ENCODE peak calls at places on chromosomes 3 and 15, in eight cellular contexts. One of them, this sample, is unnamed. For H3K36me3, the result is how much of the 10 kb centered on the place peaks cover.

GRCh38 chr3:12187448-12188327 is 29.0 kb upstream of the TIMP4 start:
- DNase-seq in HCT116: no peak
- DNase-seq in cardiac muscle cell: peak
- DNase-seq in GM23338: no peak
- DNase-seq in neuronal stem cell: no peak
- DNase-seq in breast epithelium: no peak
- DNase-seq in PC-3: peak
- DNase-seq in sigmoid colon: no peak
- DNase-seq in this sample: no peak

GRCh38 chr3:120683671-120684301 is 1.7 kb upstream of the HGD start:
- DNase-seq in HCT116: no peak
- DNase-seq in cardiac muscle cell: no peak
- DNase-seq in GM23338: no peak
- DNase-seq in neuronal stem cell: no peak
- DNase-seq in breast epithelium: no peak
- DNase-seq in PC-3: peak
- DNase-seq in sigmoid colon: no peak
- DNase-seq in this sample: no peak

GRCh38 chr3:187737401-187738088 is 7.7 kb downstream of the BCL6 start:
- DNase-seq in HCT116: no peak
- DNase-seq in cardiac muscle cell: peak
- DNase-seq in GM23338: peak
- DNase-seq in neuronal stem cell: no peak
- DNase-seq in breast epithelium: peak
- DNase-seq in PC-3: peak
- DNase-seq in sigmoid colon: peak
- DNase-seq in this sample: peak

GRCh38 chr3:129315386-129315991 is 36.8 kb downstream of the HMCES start:
- DNase-seq in HCT116: no peak
- DNase-seq in cardiac muscle cell: peak
- DNase-seq in GM23338: peak
- DNase-seq in neuronal stem cell: no peak
- DNase-seq in breast epithelium: peak
- DNase-seq in PC-3: peak
- DNase-seq in sigmoid colon: peak
- DNase-seq in this sample: no peak

GRCh38 chr3:154235330-154235729 is 89.0 kb downstream of the DHX36 start:
- DNase-seq in HCT116: no peak
- DNase-seq in cardiac muscle cell: no peak
- DNase-seq in GM23338: no peak
- DNase-seq in neuronal stem cell: no peak
- DNase-seq in breast epithelium: no peak
- DNase-seq in PC-3: peak
- DNase-seq in sigmoid colon: no peak
- DNase-seq in this sample: no peak

GRCh38 chr15:40118473-40118872 is 9.8 kb upstream of the BMF start:
- DNase-seq in HCT116: no peak
- DNase-seq in cardiac muscle cell: peak
- DNase-seq in GM23338: no peak
- DNase-seq in neuronal stem cell: no peak
- DNase-seq in breast epithelium: no peak
- DNase-seq in PC-3: peak
- DNase-seq in sigmoid colon: no peak
- DNase-seq in this sample: no peak

GRCh38 chr15:51731549-51732267 is 5.7 kb downstream of the LYSMD2 start:
- DNase-seq in HCT116: no peak
- DNase-seq in cardiac muscle cell: peak
- DNase-seq in GM23338: peak
- DNase-seq in neuronal stem cell: no peak
- DNase-seq in breast epithelium: no peak
- DNase-seq in PC-3: no peak
- DNase-seq in sigmoid colon: no peak
- DNase-seq in this sample: no peak

GRCh38 chr3:194132465-194133358 is 3.2 kb upstream of the HES1 start:
- DNase-seq in HCT116: no peak
- DNase-seq in cardiac muscle cell: peak
- DNase-seq in GM23338: peak
- DNase-seq in neuronal stem cell: no peak
- DNase-seq in breast epithelium: peak
- DNase-seq in PC-3: peak
- DNase-seq in sigmoid colon: peak
- DNase-seq in this sample: no peak

GRCh38 chr15:74130089-74130848 is at the start of gene ISLR2:
- DNase-seq in HCT116: no peak
- DNase-seq in cardiac muscle cell: peak
- DNase-seq in GM23338: peak
- DNase-seq in neuronal stem cell: no peak
- DNase-seq in breast epithelium: no peak
- DNase-seq in PC-3: no peak
- DNase-seq in sigmoid colon: no peak
- DNase-seq in this sample: no peak

GRCh38 chr3:14788644-14789043 is 30.1 kb upstream of the FGD5 start:
- DNase-seq in HCT116: no peak
- DNase-seq in cardiac muscle cell: no peak
- DNase-seq in GM23338: no peak
- DNase-seq in neuronal stem cell: no peak
- DNase-seq in breast epithelium: no peak
- DNase-seq in PC-3: no peak
- DNase-seq in sigmoid colon: peak
- DNase-seq in this sample: peak

GRCh38 chr3:66748175-66748876 is 247.5 kb upstream of the LRIG1 start:
- DNase-seq in HCT116: no peak
- DNase-seq in cardiac muscle cell: no peak
- DNase-seq in GM23338: no peak
- DNase-seq in neuronal stem cell: no peak
- DNase-seq in breast epithelium: no peak
- DNase-seq in PC-3: no peak
- DNase-seq in sigmoid colon: no peak
- DNase-seq in this sample: no peak

GRCh38 chr3:177679568-177680441 is 482.5 kb upstream of the TBL1XR1 start:
- DNase-seq in HCT116: no peak
- DNase-seq in cardiac muscle cell: peak
- DNase-seq in GM23338: no peak
- DNase-seq in neuronal stem cell: no peak
- DNase-seq in breast epithelium: no peak
- DNase-seq in PC-3: no peak
- DNase-seq in sigmoid colon: no peak
- DNase-seq in this sample: no peak

GRCh38 chr3:139540686-139541085 is 1.1 kb upstream of the RBP1 start:
- DNase-seq in HCT116: no peak
- DNase-seq in cardiac muscle cell: no peak
- DNase-seq in GM23338: no peak
- DNase-seq in neuronal stem cell: no peak
- DNase-seq in breast epithelium: no peak
- DNase-seq in PC-3: no peak
- DNase-seq in sigmoid colon: no peak
- DNase-seq in this sample: no peak

GRCh38 chr3:122416966-122417365 is 1.1 kb upstream of the WDR5B start:
- DNase-seq in HCT116: no peak
- DNase-seq in cardiac muscle cell: no peak
- DNase-seq in GM23338: no peak
- DNase-seq in neuronal stem cell: no peak
- DNase-seq in breast epithelium: no peak
- DNase-seq in PC-3: no peak
- DNase-seq in sigmoid colon: no peak
- DNase-seq in this sample: no peak

GRCh38 chr3:112056451-112056929 is 22.0 kb downstream of the TMPRSS7 start:
- DNase-seq in HCT116: no peak
- DNase-seq in cardiac muscle cell: peak
- DNase-seq in GM23338: no peak
- DNase-seq in neuronal stem cell: no peak
- DNase-seq in breast epithelium: no peak
- DNase-seq in PC-3: peak
- DNase-seq in sigmoid colon: no peak
- DNase-seq in this sample: no peak

GRCh38 chr15:81184188-81184587 is 12.5 kb upstream of the IL16 start:
- DNase-seq in HCT116: no peak
- DNase-seq in cardiac muscle cell: no peak
- DNase-seq in GM23338: no peak
- DNase-seq in neuronal stem cell: no peak
- DNase-seq in breast epithelium: no peak
- DNase-seq in PC-3: no peak
- DNase-seq in sigmoid colon: peak
- DNase-seq in this sample: no peak

GRCh38 chr15:23686466-23687142 is 501 bp downstream of the NDN start:
- DNase-seq in HCT116: no peak
- DNase-seq in cardiac muscle cell: peak
- DNase-seq in GM23338: peak
- DNase-seq in neuronal stem cell: no peak
- DNase-seq in breast epithelium: no peak
- DNase-seq in PC-3: no peak
- DNase-seq in sigmoid colon: no peak
- DNase-seq in this sample: no peak

GRCh38 chr3:11465744-11466611 is 177.7 kb downstream of the VGLL4 start:
- DNase-seq in HCT116: no peak
- DNase-seq in cardiac muscle cell: peak
- DNase-seq in GM23338: no peak
- DNase-seq in neuronal stem cell: no peak
- DNase-seq in breast epithelium: no peak
- DNase-seq in PC-3: no peak
- DNase-seq in sigmoid colon: peak
- DNase-seq in this sample: no peak

GRCh38 chr3:9072667-9073009 is 109.4 kb upstream of the RAD18 start:
- DNase-seq in HCT116: no peak
- DNase-seq in cardiac muscle cell: no peak
- DNase-seq in GM23338: no peak
- DNase-seq in neuronal stem cell: no peak
- DNase-seq in breast epithelium: no peak
- DNase-seq in PC-3: no peak
- DNase-seq in sigmoid colon: no peak
- DNase-seq in this sample: no peak

GRCh38 chr3:34106879-34107278 is 308.4 kb downstream of the PDCD6IP start:
- DNase-seq in HCT116: peak
- DNase-seq in cardiac muscle cell: peak
- DNase-seq in GM23338: peak
- DNase-seq in neuronal stem cell: peak
- DNase-seq in breast epithelium: no peak
- DNase-seq in PC-3: peak
- DNase-seq in sigmoid colon: no peak
- DNase-seq in this sample: no peak

GRCh38 chr3:58163234-58163633 is 47.5 kb downstream of the DNASE1L3 start:
- DNase-seq in HCT116: no peak
- DNase-seq in cardiac muscle cell: peak
- DNase-seq in GM23338: no peak
- DNase-seq in neuronal stem cell: no peak
- DNase-seq in breast epithelium: no peak
- DNase-seq in PC-3: no peak
- DNase-seq in sigmoid colon: no peak
- DNase-seq in this sample: no peak

GRCh38 chr3:184169896-184170875 is 4.5 kb upstream of the AP2M1 start:
- DNase-seq in HCT116: no peak
- DNase-seq in cardiac muscle cell: no peak
- DNase-seq in GM23338: peak
- DNase-seq in neuronal stem cell: no peak
- DNase-seq in breast epithelium: no peak
- DNase-seq in PC-3: no peak
- DNase-seq in sigmoid colon: no peak
- DNase-seq in this sample: no peak
- H3K36me3 ChIP-seq in HCT116: under half
- H3K36me3 ChIP-seq in cardiac muscle cell: under half
- H3K36me3 ChIP-seq in GM23338: under half
- H3K36me3 ChIP-seq in neuronal stem cell: half or more
- H3K36me3 ChIP-seq in breast epithelium: under half
- H3K36me3 ChIP-seq in PC-3: under half
- H3K36me3 ChIP-seq in sigmoid colon: under half
- H3K36me3 ChIP-seq in this sample: under half

DNA sequence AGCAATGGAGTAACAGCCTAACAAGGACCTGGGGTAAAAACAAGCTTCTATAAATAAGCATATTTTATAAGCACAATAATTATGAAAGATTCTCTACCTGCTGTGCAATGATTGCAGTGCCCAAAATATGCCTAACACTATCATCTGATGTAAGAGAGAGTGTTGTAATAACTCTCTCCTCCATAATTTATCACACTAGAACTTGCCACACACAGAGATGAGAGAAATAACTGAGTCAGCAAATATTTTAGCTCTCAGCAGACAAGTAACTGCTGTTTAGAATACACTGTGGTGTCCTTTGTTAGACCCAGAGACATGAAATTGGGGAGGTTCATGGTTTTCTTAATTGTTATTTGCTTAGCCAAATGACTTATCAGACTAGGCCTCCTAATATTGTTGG is 105.3 kb upstream of the ACP3 start:
- DNase-seq in HCT116: no peak
- DNase-seq in cardiac muscle cell: peak
- DNase-seq in GM23338: no peak
- DNase-seq in neuronal stem cell: no peak
- DNase-seq in breast epithelium: no peak
- DNase-seq in PC-3: no peak
- DNase-seq in sigmoid colon: no peak
- DNase-seq in this sample: no peak
- H3K4me3 ChIP-seq in HCT116: no peak
- H3K4me3 ChIP-seq in cardiac muscle cell: no peak
- H3K4me3 ChIP-seq in GM23338: no peak
- H3K4me3 ChIP-seq in neuronal stem cell: no peak
- H3K4me3 ChIP-seq in breast epithelium: no peak
- H3K4me3 ChIP-seq in PC-3: no peak
- H3K4me3 ChIP-seq in sigmoid colon: no peak
- H3K4me3 ChIP-seq in this sample: no peak

GRCh38 chr15:92020207-92020606 is 166.7 kb downstream of the SLCO3A1 start:
- DNase-seq in HCT116: no peak
- DNase-seq in cardiac muscle cell: peak
- DNase-seq in GM23338: no peak
- DNase-seq in neuronal stem cell: no peak
- DNase-seq in breast epithelium: no peak
- DNase-seq in PC-3: no peak
- DNase-seq in sigmoid colon: no peak
- DNase-seq in this sample: no peak

GRCh38 chr15:92019706-92020105 is 166.2 kb downstream of the SLCO3A1 start:
- DNase-seq in HCT116: no peak
- DNase-seq in cardiac muscle cell: no peak
- DNase-seq in GM23338: no peak
- DNase-seq in neuronal stem cell: no peak
- DNase-seq in breast epithelium: no peak
- DNase-seq in PC-3: no peak
- DNase-seq in sigmoid colon: no peak
- DNase-seq in this sample: no peak

GRCh38 chr15:92017882-92018534 is 164.5 kb downstream of the SLCO3A1 start:
- DNase-seq in HCT116: no peak
- DNase-seq in cardiac muscle cell: no peak
- DNase-seq in GM23338: no peak
- DNase-seq in neuronal stem cell: no peak
- DNase-seq in breast epithelium: no peak
- DNase-seq in PC-3: no peak
- DNase-seq in sigmoid colon: no peak
- DNase-seq in this sample: no peak

GRCh38 chr15:92020765-92021164 is 167.3 kb downstream of the SLCO3A1 start:
- DNase-seq in HCT116: no peak
- DNase-seq in cardiac muscle cell: peak
- DNase-seq in GM23338: no peak
- DNase-seq in neuronal stem cell: no peak
- DNase-seq in breast epithelium: no peak
- DNase-seq in PC-3: no peak
- DNase-seq in sigmoid colon: no peak
- DNase-seq in this sample: no peak

GRCh38 chr15:92018535-92019239 is 165.2 kb downstream of the SLCO3A1 start:
- DNase-seq in HCT116: no peak
- DNase-seq in cardiac muscle cell: no peak
- DNase-seq in GM23338: no peak
- DNase-seq in neuronal stem cell: no peak
- DNase-seq in breast epithelium: no peak
- DNase-seq in PC-3: no peak
- DNase-seq in sigmoid colon: no peak
- DNase-seq in this sample: no peak
- H3K27ac ChIP-seq in HCT116: no peak
- H3K27ac ChIP-seq in cardiac muscle cell: no peak
- H3K27ac ChIP-seq in GM23338: no peak
- H3K27ac ChIP-seq in neuronal stem cell: no peak
- H3K27ac ChIP-seq in breast epithelium: peak
- H3K27ac ChIP-seq in PC-3: no peak
- H3K27ac ChIP-seq in sigmoid colon: no peak
- H3K27ac ChIP-seq in this sample: no peak

GRCh38 chr3:41224120-41224806 is 25.0 kb downstream of the CTNNB1 start:
- DNase-seq in HCT116: no peak
- DNase-seq in cardiac muscle cell: peak
- DNase-seq in GM23338: no peak
- DNase-seq in neuronal stem cell: no peak
- DNase-seq in breast epithelium: no peak
- DNase-seq in PC-3: peak
- DNase-seq in sigmoid colon: no peak
- DNase-seq in this sample: no peak
- H3K36me3 ChIP-seq in HCT116: under half
- H3K36me3 ChIP-seq in cardiac muscle cell: under half
- H3K36me3 ChIP-seq in GM23338: under half
- H3K36me3 ChIP-seq in neuronal stem cell: half or more
- H3K36me3 ChIP-seq in breast epithelium: under half
- H3K36me3 ChIP-seq in PC-3: under half
- H3K36me3 ChIP-seq in sigmoid colon: under half
- H3K36me3 ChIP-seq in this sample: half or more